ENCODE peak calls at places on chromosomes 7 and 10, in seven cellular contexts. One of them, this sample, is unnamed.
A peak's percentile ranks its signal among the peaks of the same experiment; 100 is the strongest.

GRCh38 chr7:157713591-157713990 is 376.8 kb downstream of the DNAJB6 start:
- DNase-seq in IMR-90: no peak
- DNase-seq in HCT116: no peak
- DNase-seq in neuronal stem cell: no peak
- DNase-seq in neural progenitor cell: no peak
- DNase-seq in PC-3: no peak
- DNase-seq in fibroblast of lung: no peak
- DNase-seq in this sample: no peak

GRCh38 chr10:59830601-59831259 is 75.6 kb downstream of the CCDC6 start:
- DNase-seq in IMR-90: peak; percentile 56
- DNase-seq in HCT116: peak; percentile 34
- DNase-seq in neuronal stem cell: peak; percentile 70
- DNase-seq in neural progenitor cell: peak; percentile 86
- DNase-seq in PC-3: peak; percentile 88
- DNase-seq in fibroblast of lung: peak; percentile 70
- DNase-seq in this sample: peak; percentile 59

GRCh38 chr7:47143344-47143743 is 438.6 kb downstream of the TNS3 start:
- DNase-seq in IMR-90: peak; percentile 84
- DNase-seq in HCT116: no peak
- DNase-seq in neuronal stem cell: no peak
- DNase-seq in neural progenitor cell: no peak
- DNase-seq in PC-3: peak; percentile 9
- DNase-seq in fibroblast of lung: peak; percentile 64
- DNase-seq in this sample: no peak

GRCh38 chr7:30253796-30254165 is 30.6 kb upstream of the ZNRF2 start:
- DNase-seq in IMR-90: no peak
- DNase-seq in HCT116: no peak
- DNase-seq in neuronal stem cell: no peak
- DNase-seq in neural progenitor cell: no peak
- DNase-seq in PC-3: no peak
- DNase-seq in fibroblast of lung: no peak
- DNase-seq in this sample: no peak

GRCh38 chr10:29795856-29796255 is 161.1 kb upstream of the SVIL start:
- DNase-seq in IMR-90: peak; percentile 34
- DNase-seq in HCT116: no peak
- DNase-seq in neuronal stem cell: no peak
- DNase-seq in neural progenitor cell: no peak
- DNase-seq in PC-3: peak; percentile 58
- DNase-seq in fibroblast of lung: no peak
- DNase-seq in this sample: no peak

GRCh38 chr7:99016196-99016595 is 127.7 kb downstream of the SMURF1 start:
- DNase-seq in IMR-90: no peak
- DNase-seq in HCT116: no peak
- DNase-seq in neuronal stem cell: no peak
- DNase-seq in neural progenitor cell: no peak
- DNase-seq in PC-3: no peak
- DNase-seq in fibroblast of lung: no peak
- DNase-seq in this sample: no peak

GRCh38 chr10:11755512-11756247 is 13.5 kb downstream of the ECHDC3 start:
- DNase-seq in IMR-90: no peak
- DNase-seq in HCT116: no peak
- DNase-seq in neuronal stem cell: no peak
- DNase-seq in neural progenitor cell: no peak
- DNase-seq in PC-3: no peak
- DNase-seq in fibroblast of lung: no peak
- DNase-seq in this sample: no peak

GRCh38 chr10:122263971-122264370 is 7.1 kb upstream of the BTBD16 start:
- DNase-seq in IMR-90: peak; percentile 88
- DNase-seq in HCT116: no peak
- DNase-seq in neuronal stem cell: no peak
- DNase-seq in neural progenitor cell: no peak
- DNase-seq in PC-3: peak; percentile 65
- DNase-seq in fibroblast of lung: peak; percentile 85
- DNase-seq in this sample: no peak

GRCh38 chr7:101913876-101914275 is 96.5 kb downstream of the CUX1 start:
- DNase-seq in IMR-90: peak; percentile 76
- DNase-seq in HCT116: no peak
- DNase-seq in neuronal stem cell: no peak
- DNase-seq in neural progenitor cell: no peak
- DNase-seq in PC-3: no peak
- DNase-seq in fibroblast of lung: peak; percentile 88
- DNase-seq in this sample: no peak

GRCh38 chr10:118903691-118904090 is 125.8 kb upstream of the NANOS1 start:
- DNase-seq in IMR-90: no peak
- DNase-seq in HCT116: no peak
- DNase-seq in neuronal stem cell: no peak
- DNase-seq in neural progenitor cell: no peak
- DNase-seq in PC-3: no peak
- DNase-seq in fibroblast of lung: no peak
- DNase-seq in this sample: no peak

GRCh38 chr10:25068152-25069058 is 52.0 kb downstream of the THNSL1 start:
- DNase-seq in IMR-90: peak; percentile 84
- DNase-seq in HCT116: no peak
- DNase-seq in neuronal stem cell: no peak
- DNase-seq in neural progenitor cell: no peak
- DNase-seq in PC-3: peak; percentile 33
- DNase-seq in fibroblast of lung: peak; percentile 39
- DNase-seq in this sample: no peak

GRCh38 chr7:132309102-132309805 is 267.0 kb downstream of the PLXNA4 start:
- DNase-seq in IMR-90: no peak
- DNase-seq in HCT116: no peak
- DNase-seq in neuronal stem cell: no peak
- DNase-seq in neural progenitor cell: no peak
- DNase-seq in PC-3: no peak
- DNase-seq in fibroblast of lung: no peak
- DNase-seq in this sample: no peak
- H3K9ac ChIP-seq in IMR-90: no peak overlapping the region
- H3K9ac ChIP-seq in HCT116: no peak overlapping the region
- H3K9ac ChIP-seq in neuronal stem cell: no peak overlapping the region
- H3K9ac ChIP-seq in neural progenitor cell: no peak overlapping the region
- H3K9ac ChIP-seq in PC-3: no peak overlapping the region
- H3K9ac ChIP-seq in fibroblast of lung: no peak overlapping the region
- H3K9ac ChIP-seq in this sample: no peak overlapping the region

DNA sequence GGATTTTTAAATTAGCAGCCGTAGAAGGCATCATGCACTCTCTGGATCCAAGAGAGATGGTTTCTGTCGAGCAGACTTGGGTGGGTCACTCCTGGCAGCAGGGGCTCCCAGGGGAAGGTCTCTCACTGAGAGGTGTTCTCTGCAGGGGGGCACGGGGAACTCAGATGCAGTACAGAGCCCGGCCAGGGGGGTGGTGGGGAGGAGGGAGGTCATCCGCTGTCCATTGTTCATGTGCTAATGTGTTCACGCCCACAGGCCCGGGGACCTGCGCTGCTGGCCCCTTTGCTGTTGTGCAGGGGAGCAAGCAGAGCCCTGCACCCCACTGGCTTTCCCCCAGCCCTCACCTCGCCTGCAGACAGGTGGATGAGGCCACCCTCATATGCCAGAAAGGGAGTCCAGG is 12.4 kb upstream of the TBRG4 start:
- DNase-seq in IMR-90: no peak
- DNase-seq in HCT116: no peak
- DNase-seq in neuronal stem cell: no peak
- DNase-seq in neural progenitor cell: peak; percentile 64
- DNase-seq in PC-3: no peak
- DNase-seq in fibroblast of lung: no peak
- DNase-seq in this sample: no peak
- H3K27ac ChIP-seq in IMR-90: no peak overlapping the region
- H3K27ac ChIP-seq in HCT116: no peak overlapping the region
- H3K27ac ChIP-seq in neuronal stem cell: no peak overlapping the region
- H3K27ac ChIP-seq in neural progenitor cell: no peak overlapping the region
- H3K27ac ChIP-seq in PC-3: no peak overlapping the region
- H3K27ac ChIP-seq in fibroblast of lung: no peak overlapping the region
- H3K27ac ChIP-seq in this sample: no peak overlapping the region

GRCh38 chr7:24401628-24402593 is 117.9 kb downstream of the NPY start:
- DNase-seq in IMR-90: peak; percentile 40
- DNase-seq in HCT116: peak; percentile 28
- DNase-seq in neuronal stem cell: no peak
- DNase-seq in neural progenitor cell: no peak
- DNase-seq in PC-3: peak; percentile 65
- DNase-seq in fibroblast of lung: peak; percentile 58
- DNase-seq in this sample: peak; percentile 30
- H3K9ac ChIP-seq in IMR-90: no peak overlapping the region
- H3K9ac ChIP-seq in HCT116: no peak overlapping the region
- H3K9ac ChIP-seq in neuronal stem cell: no peak overlapping the region
- H3K9ac ChIP-seq in neural progenitor cell: no peak overlapping the region
- H3K9ac ChIP-seq in PC-3: peak overlapping the region; percentile 13
- H3K9ac ChIP-seq in fibroblast of lung: no peak overlapping the region
- H3K9ac ChIP-seq in this sample: no peak overlapping the region

DNA sequence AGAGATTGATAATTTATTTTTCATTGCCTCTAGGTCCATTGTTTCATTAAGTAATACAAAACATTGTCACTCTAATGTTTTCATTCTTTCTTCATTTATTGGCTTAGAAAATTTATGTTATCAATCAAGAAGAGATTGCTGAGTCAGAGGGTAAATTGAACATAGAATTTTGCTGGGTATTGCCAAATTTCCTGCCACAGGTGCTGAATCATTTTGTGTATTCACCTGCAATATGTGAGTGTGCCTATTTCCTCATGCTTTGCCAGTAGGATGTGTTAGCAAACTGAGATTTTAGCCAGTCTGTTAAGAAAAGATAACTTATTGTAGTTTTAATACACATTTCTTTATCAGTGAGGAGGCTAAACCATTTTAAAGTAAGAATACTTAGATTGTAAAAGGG is 38.0 kb downstream of the MARCHF5 start:
- DNase-seq in IMR-90: no peak
- DNase-seq in HCT116: peak; percentile 16
- DNase-seq in neuronal stem cell: no peak
- DNase-seq in neural progenitor cell: no peak
- DNase-seq in PC-3: peak; percentile 77
- DNase-seq in fibroblast of lung: no peak
- DNase-seq in this sample: no peak
- H3K27ac ChIP-seq in IMR-90: no peak overlapping the region
- H3K27ac ChIP-seq in HCT116: peak overlapping the region; percentile 42
- H3K27ac ChIP-seq in neuronal stem cell: no peak overlapping the region
- H3K27ac ChIP-seq in neural progenitor cell: no peak overlapping the region
- H3K27ac ChIP-seq in PC-3: peak overlapping the region; percentile 89
- H3K27ac ChIP-seq in fibroblast of lung: no peak overlapping the region
- H3K27ac ChIP-seq in this sample: no peak overlapping the region

DNA sequence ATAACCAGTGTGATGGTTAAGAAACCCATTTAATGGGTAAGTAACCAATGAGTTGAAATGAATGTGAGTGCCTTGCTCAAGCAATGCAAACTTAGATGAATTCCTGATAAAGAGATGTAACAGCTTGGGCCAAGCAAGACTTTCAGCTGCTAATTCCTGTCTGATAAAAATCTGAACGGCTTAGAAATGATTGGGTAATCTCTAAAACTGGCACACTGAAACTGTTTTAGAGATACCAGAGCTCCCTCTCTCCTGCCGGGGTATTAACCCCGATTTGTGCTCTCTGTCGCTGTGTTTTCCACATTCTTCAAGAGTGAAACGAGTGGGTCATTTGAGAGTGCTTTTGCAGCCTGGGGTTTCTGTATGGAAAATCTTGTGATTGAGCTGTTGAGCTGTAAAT is 534.9 kb upstream of the GALNT17 start:
- DNase-seq in IMR-90: no peak
- DNase-seq in HCT116: no peak
- DNase-seq in neuronal stem cell: no peak
- DNase-seq in neural progenitor cell: no peak
- DNase-seq in PC-3: no peak
- DNase-seq in fibroblast of lung: no peak
- DNase-seq in this sample: no peak
- H3K9ac ChIP-seq in IMR-90: no peak overlapping the region
- H3K9ac ChIP-seq in HCT116: no peak overlapping the region
- H3K9ac ChIP-seq in neuronal stem cell: no peak overlapping the region
- H3K9ac ChIP-seq in neural progenitor cell: no peak overlapping the region
- H3K9ac ChIP-seq in PC-3: no peak overlapping the region
- H3K9ac ChIP-seq in fibroblast of lung: no peak overlapping the region
- H3K9ac ChIP-seq in this sample: no peak overlapping the region